ENCODE peak calls at places on chromosomes 11 and 22, in six cellular contexts. F is choroid plexus epithelial cell, E is foreskin melanocyte, W is GM04503, T is SHP77 treated with DMSO at 0.1 percent for 48 hours, I is myocyte. L is an unnamed sample.

GRCh38 chr11:101327908-101328307 is 198.3 kb upstream of the PGR start:
- DNase-seq in F (peak; percentile 14), E (no peak), W (no peak), T (no peak), I (no peak), L (no peak)

GRCh38 chr22:18076060-18076497 is 1.7 kb upstream of the PEX26 start:
- DNase-seq in F (peak; percentile 95), E (peak; percentile 84), W (peak; percentile 67), T (peak; percentile 82), I (peak; percentile 93), L (peak; percentile 91)

GRCh38 chr11:100808904-100809491 is 121.9 kb downstream of the ARHGAP42 start:
- DNase-seq in F (peak; percentile 67), E (no peak), W (no peak), T (no peak), I (no peak), L (peak; percentile 45)

GRCh38 chr11:133065847-133066485 is 466.3 kb downstream of the OPCML start:
- DNase-seq in F (no peak), E (no peak), W (peak; percentile 37), T (no peak), I (no peak), L (no peak)

GRCh38 chr11:9203715-9204311 is 61.3 kb downstream of the DENND5A start:
- DNase-seq in F (no peak), E (no peak), W (no peak), T (no peak), I (peak; percentile 9), L (no peak)

GRCh38 chr11:1303973-1304372 is 5.5 kb downstream of the TOLLIP start:
- DNase-seq in F (peak; percentile 37), E (no peak), W (no peak), T (no peak), I (no peak), L (no peak)

GRCh38 chr11:3984896-3985295 is 109.7 kb upstream of the RRM1 start:
- DNase-seq in F (peak; percentile 61), E (no peak), W (no peak), T (no peak), I (no peak), L (no peak)

GRCh38 chr11:134864968-134865305 is 452.9 kb upstream of the B3GAT1 start:
- DNase-seq in F (no peak), E (no peak), W (no peak), T (no peak), I (no peak), L (no peak)

GRCh38 chr11:65425971-65426838 is 3.6 kb downstream of the NEAT1 start:
- DNase-seq in F (peak; percentile 82), E (peak; percentile 24), W (peak; percentile 43), T (no peak), I (peak; percentile 64), L (no peak)

GRCh38 chr11:112797653-112798293 is 163.4 kb upstream of the NCAM1 start:
- DNase-seq in F (peak; percentile 64), E (peak; percentile 35), W (peak; percentile 9), T (no peak), I (peak; percentile 89), L (no peak)

GRCh38 chr11:110903830-110904229 is 191.6 kb upstream of the ARHGAP20 start:
- DNase-seq in F (peak; percentile 67), E (no peak), W (no peak), T (no peak), I (peak; percentile 81), L (no peak)

GRCh38 chr11:122784325-122785155 is 53.8 kb upstream of the CRTAM start:
- DNase-seq in F (peak; percentile 98), E (peak; percentile 80), W (peak; percentile 82), T (no peak), I (peak; percentile 59), L (peak; percentile 51)

GRCh38 chr11:74257934-74258553 is 53.4 kb downstream of the P4HA3 start:
- DNase-seq in F (peak; percentile 89), E (no peak), W (no peak), T (peak; percentile 77), I (peak; percentile 59), L (no peak)

GRCh38 chr11:9573775-9574555 is 495 bp downstream of the WEE1 start:
- DNase-seq in F (no peak), E (no peak), W (no peak), T (no peak), I (no peak), L (no peak)

GRCh38 chr22:30778261-30778660 is 83.6 kb downstream of the OSBP2 start:
- DNase-seq in F (no peak), E (no peak), W (no peak), T (no peak), I (peak; percentile 81), L (no peak)

GRCh38 chr22:40289991-40290459 is 56.3 kb upstream of the ADSL start:
- DNase-seq in F (peak; percentile 17), E (no peak), W (no peak), T (no peak), I (no peak), L (no peak)

GRCh38 chr11:12150831-12151382 is 40.5 kb downstream of the MICAL2 start:
- DNase-seq in F (peak; percentile 87), E (peak; percentile 89), W (no peak), T (no peak), I (no peak), L (peak; percentile 45)

GRCh38 chr11:64292458-64293254 is 1.6 kb downstream of the KCNK4 start:
- DNase-seq in F (no peak), E (no peak), W (no peak), T (no peak), I (no peak), L (no peak)

GRCh38 chr22:45452565-45453449 is 39.3 kb downstream of the RIBC2 start:
- DNase-seq in F (no peak), E (no peak), W (no peak), T (no peak), I (no peak), L (no peak)

GRCh38 chr11:26234451-26234850 is 97.5 kb upstream of the ANO3 start:
- DNase-seq in F (no peak), E (no peak), W (no peak), T (no peak), I (no peak), L (no peak)

GRCh38 chr22:35054064-35054463 is 11.9 kb upstream of the ISX start:
- DNase-seq in F (no peak), E (no peak), W (no peak), T (no peak), I (no peak), L (no peak)

GRCh38 chr11:32830796-32831195 is 1.1 kb downstream of the PRRG4 start:
- DNase-seq in F (no peak), E (no peak), W (no peak), T (no peak), I (no peak), L (no peak)

GRCh38 chr11:70381872-70382842 is 16.2 kb upstream of the CTTN start:
- DNase-seq in F (peak; percentile 73), E (no peak), W (no peak), T (no peak), I (no peak), L (no peak)

GRCh38 chr11:62604460-62605130 is 2.9 kb upstream of the MTA2 start:
- DNase-seq in F (no peak), E (no peak), W (no peak), T (no peak), I (no peak), L (no peak)

GRCh38 chr11:71252782-71253730 is 679 bp upstream of the SHANK2 start:
- DNase-seq in F (peak; percentile 49), E (no peak), W (no peak), T (no peak), I (no peak), L (no peak)

GRCh38 chr11:41146326-41146725 is 313.1 kb downstream of the LRRC4C start:
- DNase-seq in F (no peak), E (no peak), W (no peak), T (no peak), I (no peak), L (no peak)

GRCh38 chr22:36234211-36234610 is 5.1 kb downstream of the APOL2 start:
- DNase-seq in F (no peak), E (no peak), W (no peak), T (no peak), I (no peak), L (no peak)

GRCh38 chr22:24148586-24148985 is 32.7 kb upstream of the SUSD2 start:
- DNase-seq in F (no peak), E (no peak), W (no peak), T (no peak), I (no peak), L (no peak)

GRCh38 chr11:72821221-72821919 is 7.2 kb downstream of the ATG16L2 start:
- DNase-seq in F (no peak), E (no peak), W (no peak), T (peak; percentile 27), I (no peak), L (no peak)

GRCh38 chr11:44301856-44302231 is 8.1 kb downstream of the ALX4 start:
- DNase-seq in F (no peak), E (no peak), W (no peak), T (no peak), I (peak; percentile 63), L (peak; percentile 66)

GRCh38 chr11:73760066-73760679 is 701 bp downstream of the RAB6A start:
- DNase-seq in F (peak; percentile 38), E (no peak), W (no peak), T (no peak), I (peak; percentile 54), L (peak; percentile 25)

GRCh38 chr11:126438272-126438671 is 82.8 kb downstream of the ST3GAL4 start:
- DNase-seq in F (no peak), E (no peak), W (no peak), T (no peak), I (no peak), L (no peak)

GRCh38 chr22:33000342-33001280 is 57.6 kb downstream of the SYN3 start:
- DNase-seq in F (peak; percentile 63), E (peak; percentile 34), W (no peak), T (no peak), I (peak; percentile 47), L (peak; percentile 69)

GRCh38 chr22:39177456-39177775 is 24.9 kb upstream of the CBX7 start:
- DNase-seq in F (peak; percentile 9), E (no peak), W (no peak), T (no peak), I (no peak), L (no peak)

GRCh38 chr22:44192811-44193536 is 12.2 kb downstream of the PARVG start:
- DNase-seq in F (no peak), E (no peak), W (no peak), T (no peak), I (no peak), L (no peak)

GRCh38 chr11:17985517-17985916 is 27.3 kb downstream of the SERGEF start:
- DNase-seq in F (peak; percentile 47), E (no peak), W (no peak), T (no peak), I (no peak), L (no peak)

GRCh38 chr22:21775061-21775460 is 39.5 kb upstream of the YPEL1 start:
- DNase-seq in F (no peak), E (no peak), W (no peak), T (no peak), I (peak; percentile 97), L (no peak)

GRCh38 chr22:36180038-36180880 is 19.7 kb upstream of the APOL3 start:
- DNase-seq in F (peak; percentile 80), E (peak; percentile 44), W (no peak), T (no peak), I (peak; percentile 79), L (peak; percentile 89)

L was measured in COLO829.